ENCODE peak calls at places on chromosomes 16 and 17, in nine cellular contexts. One of them, this sample, is unnamed.

GRCh38 chr17:81576621-81577277 is 24.6 kb upstream of the FAAP100 start:
- DNase-seq in posterior vena cava: no peak
- DNase-seq in NCI-H460: peak
- DNase-seq in NCI-H1436: no peak
- DNase-seq in M059J: peak
- DNase-seq in memory B cell: no peak
- DNase-seq in effector memory CD4-positive, alpha-beta T cell: no peak
- DNase-seq in immature natural killer cell: no peak
- DNase-seq in astrocyte of the cerebellum: peak
- DNase-seq in this sample: peak

GRCh38 chr17:38425744-38426143 is 2.5 kb upstream of the ARHGAP23 start:
- DNase-seq in posterior vena cava: no peak
- DNase-seq in NCI-H460: no peak
- DNase-seq in NCI-H1436: no peak
- DNase-seq in M059J: peak
- DNase-seq in memory B cell: no peak
- DNase-seq in effector memory CD4-positive, alpha-beta T cell: no peak
- DNase-seq in immature natural killer cell: no peak
- DNase-seq in astrocyte of the cerebellum: no peak
- DNase-seq in this sample: no peak

GRCh38 chr17:36136031-36136430 is 32.4 kb downstream of the CCL4 start:
- DNase-seq in posterior vena cava: no peak
- DNase-seq in NCI-H460: no peak
- DNase-seq in NCI-H1436: no peak
- DNase-seq in M059J: no peak
- DNase-seq in memory B cell: no peak
- DNase-seq in effector memory CD4-positive, alpha-beta T cell: no peak
- DNase-seq in immature natural killer cell: no peak
- DNase-seq in astrocyte of the cerebellum: no peak
- DNase-seq in this sample: no peak

GRCh38 chr16:57265850-57266530 is 18.5 kb downstream of the PLLP start:
- DNase-seq in posterior vena cava: peak
- DNase-seq in NCI-H460: peak
- DNase-seq in NCI-H1436: no peak
- DNase-seq in M059J: peak
- DNase-seq in memory B cell: no peak
- DNase-seq in effector memory CD4-positive, alpha-beta T cell: no peak
- DNase-seq in immature natural killer cell: no peak
- DNase-seq in astrocyte of the cerebellum: peak
- DNase-seq in this sample: no peak

GRCh38 chr17:39963826-39964225 is 1.0 kb downstream of the GSDMA start:
- DNase-seq in posterior vena cava: no peak
- DNase-seq in NCI-H460: no peak
- DNase-seq in NCI-H1436: no peak
- DNase-seq in M059J: peak
- DNase-seq in memory B cell: no peak
- DNase-seq in effector memory CD4-positive, alpha-beta T cell: no peak
- DNase-seq in immature natural killer cell: no peak
- DNase-seq in astrocyte of the cerebellum: no peak
- DNase-seq in this sample: no peak

GRCh38 chr17:47729486-47729885 is 3.5 kb upstream of the TBX21 start:
- DNase-seq in posterior vena cava: peak
- DNase-seq in NCI-H460: no peak
- DNase-seq in NCI-H1436: no peak
- DNase-seq in M059J: no peak
- DNase-seq in memory B cell: no peak
- DNase-seq in effector memory CD4-positive, alpha-beta T cell: no peak
- DNase-seq in immature natural killer cell: no peak
- DNase-seq in astrocyte of the cerebellum: no peak
- DNase-seq in this sample: no peak

GRCh38 chr17:45170280-45170975 is 8.8 kb downstream of the HEXIM2 start:
- DNase-seq in posterior vena cava: no peak
- DNase-seq in NCI-H460: peak
- DNase-seq in NCI-H1436: no peak
- DNase-seq in M059J: peak
- DNase-seq in memory B cell: no peak
- DNase-seq in effector memory CD4-positive, alpha-beta T cell: no peak
- DNase-seq in immature natural killer cell: peak
- DNase-seq in astrocyte of the cerebellum: no peak
- DNase-seq in this sample: no peak

GRCh38 chr17:45234641-45235040 is 13.0 kb downstream of the FMNL1 start:
- DNase-seq in posterior vena cava: no peak
- DNase-seq in NCI-H460: no peak
- DNase-seq in NCI-H1436: peak
- DNase-seq in M059J: no peak
- DNase-seq in memory B cell: no peak
- DNase-seq in effector memory CD4-positive, alpha-beta T cell: no peak
- DNase-seq in immature natural killer cell: no peak
- DNase-seq in astrocyte of the cerebellum: no peak
- DNase-seq in this sample: no peak

GRCh38 chr17:79201536-79202227 is 127.1 kb downstream of the ENGASE start:
- DNase-seq in posterior vena cava: no peak
- DNase-seq in NCI-H460: no peak
- DNase-seq in NCI-H1436: no peak
- DNase-seq in M059J: peak
- DNase-seq in memory B cell: no peak
- DNase-seq in effector memory CD4-positive, alpha-beta T cell: no peak
- DNase-seq in immature natural killer cell: no peak
- DNase-seq in astrocyte of the cerebellum: no peak
- DNase-seq in this sample: no peak

GRCh38 chr17:65438708-65439294 is 122.6 kb downstream of the AXIN2 start:
- DNase-seq in posterior vena cava: no peak
- DNase-seq in NCI-H460: no peak
- DNase-seq in NCI-H1436: no peak
- DNase-seq in M059J: peak
- DNase-seq in memory B cell: no peak
- DNase-seq in effector memory CD4-positive, alpha-beta T cell: no peak
- DNase-seq in immature natural killer cell: no peak
- DNase-seq in astrocyte of the cerebellum: no peak
- DNase-seq in this sample: no peak

GRCh38 chr16:87407511-87408112 is 15.5 kb downstream of the MAP1LC3B start:
- DNase-seq in posterior vena cava: peak
- DNase-seq in NCI-H460: peak
- DNase-seq in NCI-H1436: no peak
- DNase-seq in M059J: peak
- DNase-seq in memory B cell: no peak
- DNase-seq in effector memory CD4-positive, alpha-beta T cell: no peak
- DNase-seq in immature natural killer cell: no peak
- DNase-seq in astrocyte of the cerebellum: no peak
- DNase-seq in this sample: no peak

GRCh38 chr17:74883241-74883750 is 10.1 kb downstream of the FADS6 start:
- DNase-seq in posterior vena cava: no peak
- DNase-seq in NCI-H460: no peak
- DNase-seq in NCI-H1436: no peak
- DNase-seq in M059J: no peak
- DNase-seq in memory B cell: no peak
- DNase-seq in effector memory CD4-positive, alpha-beta T cell: no peak
- DNase-seq in immature natural killer cell: no peak
- DNase-seq in astrocyte of the cerebellum: no peak
- DNase-seq in this sample: no peak

GRCh38 chr16:48158296-48158695 is 2.5 kb upstream of the ABCC12 start:
- DNase-seq in posterior vena cava: no peak
- DNase-seq in NCI-H460: no peak
- DNase-seq in NCI-H1436: no peak
- DNase-seq in M059J: peak
- DNase-seq in memory B cell: no peak
- DNase-seq in effector memory CD4-positive, alpha-beta T cell: no peak
- DNase-seq in immature natural killer cell: no peak
- DNase-seq in astrocyte of the cerebellum: peak
- DNase-seq in this sample: no peak

GRCh38 chr16:17451835-17452234 is 18.9 kb downstream of the XYLT1 start:
- DNase-seq in posterior vena cava: no peak
- DNase-seq in NCI-H460: no peak
- DNase-seq in NCI-H1436: no peak
- DNase-seq in M059J: no peak
- DNase-seq in memory B cell: no peak
- DNase-seq in effector memory CD4-positive, alpha-beta T cell: no peak
- DNase-seq in immature natural killer cell: no peak
- DNase-seq in astrocyte of the cerebellum: no peak
- DNase-seq in this sample: no peak

GRCh38 chr17:66585472-66585871 is 249.4 kb upstream of the CACNG5 start:
- DNase-seq in posterior vena cava: no peak
- DNase-seq in NCI-H460: no peak
- DNase-seq in NCI-H1436: no peak
- DNase-seq in M059J: no peak
- DNase-seq in memory B cell: no peak
- DNase-seq in effector memory CD4-positive, alpha-beta T cell: no peak
- DNase-seq in immature natural killer cell: no peak
- DNase-seq in astrocyte of the cerebellum: no peak
- DNase-seq in this sample: no peak

GRCh38 chr17:73011016-73011486 is 81.4 kb downstream of the SLC39A11 start:
- DNase-seq in posterior vena cava: peak
- DNase-seq in NCI-H460: no peak
- DNase-seq in NCI-H1436: no peak
- DNase-seq in M059J: no peak
- DNase-seq in memory B cell: no peak
- DNase-seq in effector memory CD4-positive, alpha-beta T cell: no peak
- DNase-seq in immature natural killer cell: no peak
- DNase-seq in astrocyte of the cerebellum: no peak
- DNase-seq in this sample: no peak

GRCh38 chr17:48633266-48633816 is 7.2 kb upstream of the HOXB9 start:
- DNase-seq in posterior vena cava: peak
- DNase-seq in NCI-H460: no peak
- DNase-seq in NCI-H1436: no peak
- DNase-seq in M059J: no peak
- DNase-seq in memory B cell: no peak
- DNase-seq in effector memory CD4-positive, alpha-beta T cell: no peak
- DNase-seq in immature natural killer cell: no peak
- DNase-seq in astrocyte of the cerebellum: no peak
- DNase-seq in this sample: no peak

GRCh38 chr16:66728804-66729203 is 22.6 kb downstream of the DYNC1LI2 start:
- DNase-seq in posterior vena cava: no peak
- DNase-seq in NCI-H460: no peak
- DNase-seq in NCI-H1436: no peak
- DNase-seq in M059J: no peak
- DNase-seq in memory B cell: no peak
- DNase-seq in effector memory CD4-positive, alpha-beta T cell: no peak
- DNase-seq in immature natural killer cell: no peak
- DNase-seq in astrocyte of the cerebellum: no peak
- DNase-seq in this sample: no peak

GRCh38 chr16:27114006-27114405 is 47.3 kb downstream of the C16orf82 start:
- DNase-seq in posterior vena cava: no peak
- DNase-seq in NCI-H460: no peak
- DNase-seq in NCI-H1436: no peak
- DNase-seq in M059J: no peak
- DNase-seq in memory B cell: no peak
- DNase-seq in effector memory CD4-positive, alpha-beta T cell: no peak
- DNase-seq in immature natural killer cell: no peak
- DNase-seq in astrocyte of the cerebellum: no peak
- DNase-seq in this sample: no peak

GRCh38 chr16:68264128-68265077 is at the start of gene SLC7A6:
- DNase-seq in posterior vena cava: peak
- DNase-seq in NCI-H460: peak
- DNase-seq in NCI-H1436: peak
- DNase-seq in M059J: peak
- DNase-seq in memory B cell: peak
- DNase-seq in effector memory CD4-positive, alpha-beta T cell: peak
- DNase-seq in immature natural killer cell: peak
- DNase-seq in astrocyte of the cerebellum: no peak
- DNase-seq in this sample: peak

GRCh38 chr17:35731239-35731931 is at the start of gene RASL10B:
- DNase-seq in posterior vena cava: peak
- DNase-seq in NCI-H460: peak
- DNase-seq in NCI-H1436: peak
- DNase-seq in M059J: peak
- DNase-seq in memory B cell: no peak
- DNase-seq in effector memory CD4-positive, alpha-beta T cell: no peak
- DNase-seq in immature natural killer cell: peak
- DNase-seq in astrocyte of the cerebellum: no peak
- DNase-seq in this sample: peak

GRCh38 chr17:44376124-44376523 is 12.5 kb upstream of the FAM171A2 start:
- DNase-seq in posterior vena cava: peak
- DNase-seq in NCI-H460: no peak
- DNase-seq in NCI-H1436: no peak
- DNase-seq in M059J: no peak
- DNase-seq in memory B cell: no peak
- DNase-seq in effector memory CD4-positive, alpha-beta T cell: no peak
- DNase-seq in immature natural killer cell: no peak
- DNase-seq in astrocyte of the cerebellum: no peak
- DNase-seq in this sample: no peak

GRCh38 chr17:7632492-7632894 is 2.6 kb downstream of the SHBG start:
- DNase-seq in posterior vena cava: no peak
- DNase-seq in NCI-H460: peak
- DNase-seq in NCI-H1436: no peak
- DNase-seq in M059J: peak
- DNase-seq in memory B cell: no peak
- DNase-seq in effector memory CD4-positive, alpha-beta T cell: no peak
- DNase-seq in immature natural killer cell: peak
- DNase-seq in astrocyte of the cerebellum: no peak
- DNase-seq in this sample: peak

GRCh38 chr16:4615389-4616046 is 830 bp upstream of the UBALD1 start:
- DNase-seq in posterior vena cava: no peak
- DNase-seq in NCI-H460: no peak
- DNase-seq in NCI-H1436: no peak
- DNase-seq in M059J: no peak
- DNase-seq in memory B cell: no peak
- DNase-seq in effector memory CD4-positive, alpha-beta T cell: no peak
- DNase-seq in immature natural killer cell: no peak
- DNase-seq in astrocyte of the cerebellum: no peak
- DNase-seq in this sample: no peak

GRCh38 chr17:81976332-81977210 is 858 bp upstream of the ASPSCR1 start:
- DNase-seq in posterior vena cava: no peak
- DNase-seq in NCI-H460: no peak
- DNase-seq in NCI-H1436: peak
- DNase-seq in M059J: peak
- DNase-seq in memory B cell: no peak
- DNase-seq in effector memory CD4-positive, alpha-beta T cell: no peak
- DNase-seq in immature natural killer cell: no peak
- DNase-seq in astrocyte of the cerebellum: no peak
- DNase-seq in this sample: no peak

GRCh38 chr17:17564896-17565295 is 26.6 kb downstream of the PEMT start:
- DNase-seq in posterior vena cava: no peak
- DNase-seq in NCI-H460: no peak
- DNase-seq in NCI-H1436: no peak
- DNase-seq in M059J: no peak
- DNase-seq in memory B cell: no peak
- DNase-seq in effector memory CD4-positive, alpha-beta T cell: no peak
- DNase-seq in immature natural killer cell: no peak
- DNase-seq in astrocyte of the cerebellum: no peak
- DNase-seq in this sample: no peak

GRCh38 chr16:57591086-57591869 is 37.2 kb upstream of the ADGRG1 start:
- DNase-seq in posterior vena cava: peak
- DNase-seq in NCI-H460: peak
- DNase-seq in NCI-H1436: peak
- DNase-seq in M059J: peak
- DNase-seq in memory B cell: peak
- DNase-seq in effector memory CD4-positive, alpha-beta T cell: peak
- DNase-seq in immature natural killer cell: peak
- DNase-seq in astrocyte of the cerebellum: peak
- DNase-seq in this sample: peak

This sample was measured in fibroblast of gingiva.